ENCODE peak calls at places on chromosomes 4 and X, in four cellular contexts. C is NCI-H2081, J is putamen, N is AML-193. T is an unnamed sample.

GRCh38 chr4:83112239-83112638 is 2.3 kb downstream of the PLAC8 start:
- DNase-seq in C (no peak), J (no peak), N (peak; percentile 94), T (peak; percentile 81)

GRCh38 chrX:40646489-40647306 is 663 bp downstream of the CXorf38 start:
- DNase-seq in C (no peak), J (no peak), N (no peak), T (peak; percentile 29)

GRCh38 chrX:119983494-119983893 is 39.9 kb upstream of the NKAP start:
- DNase-seq in C (no peak), J (no peak), N (no peak), T (no peak)

GRCh38 chr4:168569066-168569908 is 72.4 kb downstream of the PALLD start:
- DNase-seq in C (no peak), J (no peak), N (no peak), T (no peak)

GRCh38 chr4:144591401-144591800 is 54.6 kb upstream of the HHIP start:
- DNase-seq in C (no peak), J (no peak), N (no peak), T (no peak)

GRCh38 chr4:102869569-102870227 is 906 bp downstream of the CISD2 start:
- DNase-seq in C (no peak), J (no peak), N (peak; percentile 37), T (no peak)

GRCh38 chrX:22366166-22366702 is 93.5 kb downstream of the CBLL2 start:
- DNase-seq in C (no peak), J (no peak), N (no peak), T (no peak)

GRCh38 chr4:76948441-76949292 is 885 bp upstream of the SEPTIN11 start:
- DNase-seq in C (no peak), J (peak; percentile 68), N (peak; percentile 46), T (peak; percentile 47)

GRCh38 chr4:30770049-30770549 is 49.9 kb downstream of the PCDH7 start:
- DNase-seq in C (no peak), J (no peak), N (no peak), T (no peak)

GRCh38 chr4:124433500-124433899 is 279.0 kb downstream of the ANKRD50 start:
- DNase-seq in C (no peak), J (no peak), N (no peak), T (no peak)

T was measured in HL-60.